ENCODE peak calls at places on chromosomes 13 and 19, in ten cellular contexts. One of them, this sample, is unnamed. For H3K4me1, the result is how much of the 10 kb centered on the place peaks cover.

GRCh38 chr13:83752141-83752540 is 130.1 kb downstream of the SLITRK1 start:
- DNase-seq in ascending aorta: no peak
- DNase-seq in mucosa of descending colon: no peak
- DNase-seq in colonic mucosa: no peak
- DNase-seq in heart right ventricle: no peak
- DNase-seq in endothelial cell of umbilical vein: no peak
- DNase-seq in esophagus squamous epithelium: no peak
- DNase-seq in breast epithelium: no peak
- DNase-seq in transverse colon: no peak
- DNase-seq in HCT116: no peak
- DNase-seq in this sample: no peak

GRCh38 chr19:16274466-16274865 is 50.2 kb upstream of the KLF2 start:
- DNase-seq in heart right ventricle: no peak
- DNase-seq in endothelial cell of umbilical vein: no peak
- DNase-seq in HCT116: no peak
- DNase-seq in ascending aorta: no peak
- DNase-seq in colonic mucosa: no peak
- DNase-seq in mucosa of descending colon: no peak
- DNase-seq in esophagus squamous epithelium: no peak
- DNase-seq in breast epithelium: no peak
- DNase-seq in transverse colon: no peak
- DNase-seq in this sample: no peak

GRCh38 chr13:31818236-31818635 is 78.9 kb downstream of the RXFP2 start:
- DNase-seq in esophagus squamous epithelium: no peak
- DNase-seq in HCT116: no peak
- DNase-seq in ascending aorta: no peak
- DNase-seq in mucosa of descending colon: no peak
- DNase-seq in endothelial cell of umbilical vein: no peak
- DNase-seq in breast epithelium: no peak
- DNase-seq in heart right ventricle: no peak
- DNase-seq in transverse colon: no peak
- DNase-seq in colonic mucosa: no peak
- DNase-seq in this sample: no peak

GRCh38 chr19:47901370-47901769 is 15.3 kb upstream of the SULT2A1 start:
- DNase-seq in colonic mucosa: no peak
- DNase-seq in mucosa of descending colon: no peak
- DNase-seq in esophagus squamous epithelium: no peak
- DNase-seq in endothelial cell of umbilical vein: no peak
- DNase-seq in ascending aorta: no peak
- DNase-seq in transverse colon: no peak
- DNase-seq in HCT116: no peak
- DNase-seq in heart right ventricle: no peak
- DNase-seq in breast epithelium: no peak
- DNase-seq in this sample: no peak

GRCh38 chr13:88068975-88069374 is 397.8 kb downstream of the SLITRK5 start:
- DNase-seq in endothelial cell of umbilical vein: no peak
- DNase-seq in HCT116: no peak
- DNase-seq in breast epithelium: no peak
- DNase-seq in colonic mucosa: no peak
- DNase-seq in transverse colon: no peak
- DNase-seq in mucosa of descending colon: no peak
- DNase-seq in heart right ventricle: no peak
- DNase-seq in ascending aorta: no peak
- DNase-seq in esophagus squamous epithelium: no peak
- DNase-seq in this sample: no peak

GRCh38 chr13:20616059-20616797 is 49.3 kb downstream of the IFT88 start:
- DNase-seq in esophagus squamous epithelium: no peak
- DNase-seq in ascending aorta: no peak
- DNase-seq in colonic mucosa: no peak
- DNase-seq in transverse colon: no peak
- DNase-seq in heart right ventricle: no peak
- DNase-seq in breast epithelium: no peak
- DNase-seq in HCT116: no peak
- DNase-seq in mucosa of descending colon: no peak
- DNase-seq in endothelial cell of umbilical vein: peak
- DNase-seq in this sample: no peak

GRCh38 chr19:49336482-49337266 is 1.5 kb downstream of the CD37 start:
- DNase-seq in transverse colon: no peak
- DNase-seq in breast epithelium: peak
- DNase-seq in colonic mucosa: no peak
- DNase-seq in HCT116: no peak
- DNase-seq in endothelial cell of umbilical vein: no peak
- DNase-seq in mucosa of descending colon: no peak
- DNase-seq in heart right ventricle: no peak
- DNase-seq in ascending aorta: peak
- DNase-seq in esophagus squamous epithelium: no peak
- DNase-seq in this sample: no peak

GRCh38 chr19:51318687-51319675 is 7.5 kb downstream of the IGLON5 start:
- DNase-seq in breast epithelium: no peak
- DNase-seq in esophagus squamous epithelium: no peak
- DNase-seq in colonic mucosa: no peak
- DNase-seq in mucosa of descending colon: no peak
- DNase-seq in endothelial cell of umbilical vein: no peak
- DNase-seq in transverse colon: no peak
- DNase-seq in ascending aorta: no peak
- DNase-seq in heart right ventricle: no peak
- DNase-seq in HCT116: no peak
- DNase-seq in this sample: no peak

GRCh38 chr19:53909471-53910169 is 542 bp downstream of the CACNG7 start:
- DNase-seq in colonic mucosa: no peak
- DNase-seq in mucosa of descending colon: peak
- DNase-seq in breast epithelium: no peak
- DNase-seq in ascending aorta: no peak
- DNase-seq in heart right ventricle: no peak
- DNase-seq in transverse colon: no peak
- DNase-seq in esophagus squamous epithelium: no peak
- DNase-seq in endothelial cell of umbilical vein: no peak
- DNase-seq in HCT116: no peak
- DNase-seq in this sample: no peak

GRCh38 chr19:53910170-53910518 is 1.1 kb downstream of the CACNG7 start:
- DNase-seq in breast epithelium: no peak
- DNase-seq in HCT116: no peak
- DNase-seq in ascending aorta: no peak
- DNase-seq in transverse colon: no peak
- DNase-seq in colonic mucosa: no peak
- DNase-seq in heart right ventricle: no peak
- DNase-seq in esophagus squamous epithelium: no peak
- DNase-seq in endothelial cell of umbilical vein: no peak
- DNase-seq in mucosa of descending colon: peak
- DNase-seq in this sample: no peak

GRCh38 chr19:53915000-53915399 is 5.9 kb downstream of the CACNG7 start:
- DNase-seq in transverse colon: no peak
- DNase-seq in heart right ventricle: no peak
- DNase-seq in HCT116: no peak
- DNase-seq in colonic mucosa: no peak
- DNase-seq in breast epithelium: no peak
- DNase-seq in mucosa of descending colon: peak
- DNase-seq in esophagus squamous epithelium: no peak
- DNase-seq in ascending aorta: no peak
- DNase-seq in endothelial cell of umbilical vein: no peak
- DNase-seq in this sample: no peak

GRCh38 chr19:53916004-53916403 is 6.9 kb downstream of the CACNG7 start:
- DNase-seq in colonic mucosa: no peak
- DNase-seq in breast epithelium: no peak
- DNase-seq in ascending aorta: no peak
- DNase-seq in heart right ventricle: no peak
- DNase-seq in HCT116: no peak
- DNase-seq in mucosa of descending colon: no peak
- DNase-seq in esophagus squamous epithelium: no peak
- DNase-seq in endothelial cell of umbilical vein: no peak
- DNase-seq in transverse colon: no peak
- DNase-seq in this sample: no peak

DNA sequence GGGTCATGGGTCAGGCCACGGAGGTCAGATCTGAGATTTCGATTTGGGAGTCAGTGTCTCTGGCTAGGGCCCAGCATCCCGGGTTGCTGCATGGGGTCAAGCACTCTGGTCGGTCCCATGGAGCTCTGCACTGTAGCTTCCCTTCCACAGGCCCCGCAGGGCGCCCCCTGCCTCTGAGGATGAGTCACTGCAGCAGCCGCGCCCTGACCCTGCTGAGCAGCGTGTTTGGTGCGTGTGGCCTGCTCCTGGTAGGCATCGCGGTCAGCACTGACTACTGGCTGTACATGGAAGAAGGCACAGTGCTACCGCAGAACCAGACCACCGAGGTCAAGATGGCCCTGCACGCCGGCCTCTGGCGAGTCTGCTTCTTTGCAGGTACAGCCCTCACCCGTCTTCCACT is 3.6 kb downstream of the CACNG7 start:
- DNase-seq in transverse colon: no peak
- DNase-seq in heart right ventricle: no peak
- DNase-seq in colonic mucosa: no peak
- DNase-seq in mucosa of descending colon: peak
- DNase-seq in esophagus squamous epithelium: no peak
- DNase-seq in breast epithelium: no peak
- DNase-seq in HCT116: no peak
- DNase-seq in ascending aorta: no peak
- DNase-seq in endothelial cell of umbilical vein: no peak
- DNase-seq in this sample: no peak
- TF ChIP-seq CTCF in transverse colon: no peak
- TF ChIP-seq CTCF in heart right ventricle: no peak
- TF ChIP-seq CTCF in colonic mucosa: peak
- TF ChIP-seq CTCF in mucosa of descending colon: no peak
- TF ChIP-seq CTCF in esophagus squamous epithelium: no peak
- TF ChIP-seq CTCF in breast epithelium: no peak
- TF ChIP-seq CTCF in HCT116: peak
- TF ChIP-seq CTCF in ascending aorta: no peak
- TF ChIP-seq CTCF in endothelial cell of umbilical vein: peak
- TF ChIP-seq CTCF in this sample: no peak

GRCh38 chr19:40499320-40499719 is 32.5 kb downstream of the SPTBN4 start:
- DNase-seq in endothelial cell of umbilical vein: no peak
- DNase-seq in esophagus squamous epithelium: no peak
- DNase-seq in colonic mucosa: no peak
- DNase-seq in heart right ventricle: no peak
- DNase-seq in transverse colon: no peak
- DNase-seq in HCT116: no peak
- DNase-seq in ascending aorta: no peak
- DNase-seq in mucosa of descending colon: no peak
- DNase-seq in breast epithelium: no peak
- DNase-seq in this sample: no peak

GRCh38 chr19:40494191-40494838 is 27.5 kb downstream of the SPTBN4 start:
- DNase-seq in esophagus squamous epithelium: no peak
- DNase-seq in transverse colon: no peak
- DNase-seq in breast epithelium: no peak
- DNase-seq in endothelial cell of umbilical vein: no peak
- DNase-seq in colonic mucosa: no peak
- DNase-seq in mucosa of descending colon: no peak
- DNase-seq in HCT116: no peak
- DNase-seq in ascending aorta: no peak
- DNase-seq in heart right ventricle: no peak
- DNase-seq in this sample: no peak

GRCh38 chr19:40493778-40494177 is 27.0 kb downstream of the SPTBN4 start:
- DNase-seq in colonic mucosa: no peak
- DNase-seq in HCT116: no peak
- DNase-seq in transverse colon: no peak
- DNase-seq in mucosa of descending colon: no peak
- DNase-seq in heart right ventricle: no peak
- DNase-seq in esophagus squamous epithelium: no peak
- DNase-seq in breast epithelium: no peak
- DNase-seq in endothelial cell of umbilical vein: no peak
- DNase-seq in ascending aorta: no peak
- DNase-seq in this sample: no peak

GRCh38 chr19:40501599-40501998 is 34.8 kb downstream of the SPTBN4 start:
- DNase-seq in heart right ventricle: no peak
- DNase-seq in transverse colon: no peak
- DNase-seq in breast epithelium: no peak
- DNase-seq in esophagus squamous epithelium: no peak
- DNase-seq in ascending aorta: no peak
- DNase-seq in endothelial cell of umbilical vein: no peak
- DNase-seq in HCT116: no peak
- DNase-seq in mucosa of descending colon: no peak
- DNase-seq in colonic mucosa: no peak
- DNase-seq in this sample: no peak

GRCh38 chr19:40497214-40497613 is 30.4 kb downstream of the SPTBN4 start:
- DNase-seq in endothelial cell of umbilical vein: no peak
- DNase-seq in transverse colon: no peak
- DNase-seq in HCT116: no peak
- DNase-seq in breast epithelium: no peak
- DNase-seq in esophagus squamous epithelium: no peak
- DNase-seq in ascending aorta: no peak
- DNase-seq in colonic mucosa: no peak
- DNase-seq in mucosa of descending colon: no peak
- DNase-seq in heart right ventricle: no peak
- DNase-seq in this sample: no peak
- H3K4me1 ChIP-seq in endothelial cell of umbilical vein: under half
- H3K4me1 ChIP-seq in transverse colon: under half
- H3K4me1 ChIP-seq in HCT116: under half
- H3K4me1 ChIP-seq in breast epithelium: under half
- H3K4me1 ChIP-seq in esophagus squamous epithelium: under half
- H3K4me1 ChIP-seq in ascending aorta: under half
- H3K4me1 ChIP-seq in colonic mucosa: under half
- H3K4me1 ChIP-seq in mucosa of descending colon: under half
- H3K4me1 ChIP-seq in heart right ventricle: under half
- H3K4me1 ChIP-seq in this sample: under half

GRCh38 chr13:41917641-41918040 is 43.3 kb downstream of the VWA8 start:
- DNase-seq in ascending aorta: no peak
- DNase-seq in mucosa of descending colon: no peak
- DNase-seq in heart right ventricle: no peak
- DNase-seq in endothelial cell of umbilical vein: peak
- DNase-seq in transverse colon: no peak
- DNase-seq in colonic mucosa: no peak
- DNase-seq in esophagus squamous epithelium: no peak
- DNase-seq in breast epithelium: no peak
- DNase-seq in HCT116: no peak
- DNase-seq in this sample: no peak

GRCh38 chr13:41916173-41916954 is 44.5 kb downstream of the VWA8 start:
- DNase-seq in colonic mucosa: no peak
- DNase-seq in heart right ventricle: no peak
- DNase-seq in HCT116: no peak
- DNase-seq in mucosa of descending colon: no peak
- DNase-seq in breast epithelium: no peak
- DNase-seq in transverse colon: no peak
- DNase-seq in ascending aorta: no peak
- DNase-seq in esophagus squamous epithelium: no peak
- DNase-seq in endothelial cell of umbilical vein: peak
- DNase-seq in this sample: no peak

GRCh38 chr13:41915096-41915495 is 45.8 kb downstream of the VWA8 start:
- DNase-seq in ascending aorta: no peak
- DNase-seq in endothelial cell of umbilical vein: no peak
- DNase-seq in transverse colon: no peak
- DNase-seq in mucosa of descending colon: no peak
- DNase-seq in colonic mucosa: no peak
- DNase-seq in HCT116: no peak
- DNase-seq in heart right ventricle: no peak
- DNase-seq in esophagus squamous epithelium: no peak
- DNase-seq in breast epithelium: no peak
- DNase-seq in this sample: no peak

GRCh38 chr13:41919031-41919740 is 41.7 kb downstream of the VWA8 start:
- DNase-seq in esophagus squamous epithelium: no peak
- DNase-seq in heart right ventricle: peak
- DNase-seq in breast epithelium: no peak
- DNase-seq in mucosa of descending colon: no peak
- DNase-seq in transverse colon: no peak
- DNase-seq in endothelial cell of umbilical vein: no peak
- DNase-seq in ascending aorta: no peak
- DNase-seq in HCT116: no peak
- DNase-seq in colonic mucosa: no peak
- DNase-seq in this sample: no peak

GRCh38 chr13:41914552-41914951 is 46.4 kb downstream of the VWA8 start:
- DNase-seq in transverse colon: no peak
- DNase-seq in esophagus squamous epithelium: no peak
- DNase-seq in colonic mucosa: no peak
- DNase-seq in ascending aorta: no peak
- DNase-seq in mucosa of descending colon: no peak
- DNase-seq in breast epithelium: no peak
- DNase-seq in HCT116: no peak
- DNase-seq in endothelial cell of umbilical vein: no peak
- DNase-seq in heart right ventricle: no peak
- DNase-seq in this sample: no peak
- TF ChIP-seq CTCF in transverse colon: no peak
- TF ChIP-seq CTCF in esophagus squamous epithelium: no peak
- TF ChIP-seq CTCF in colonic mucosa: no peak
- TF ChIP-seq CTCF in ascending aorta: no peak
- TF ChIP-seq CTCF in mucosa of descending colon: no peak
- TF ChIP-seq CTCF in breast epithelium: no peak
- TF ChIP-seq CTCF in HCT116: no peak
- TF ChIP-seq CTCF in endothelial cell of umbilical vein: no peak
- TF ChIP-seq CTCF in heart right ventricle: no peak
- TF ChIP-seq CTCF in this sample: no peak

GRCh38 chr13:110124201-110124600 is 182.8 kb downstream of the COL4A1 start:
- DNase-seq in ascending aorta: no peak
- DNase-seq in colonic mucosa: no peak
- DNase-seq in transverse colon: no peak
- DNase-seq in mucosa of descending colon: no peak
- DNase-seq in esophagus squamous epithelium: no peak
- DNase-seq in HCT116: no peak
- DNase-seq in breast epithelium: no peak
- DNase-seq in endothelial cell of umbilical vein: no peak
- DNase-seq in heart right ventricle: no peak
- DNase-seq in this sample: no peak
- H3K4me1 ChIP-seq in ascending aorta: under half
- H3K4me1 ChIP-seq in colonic mucosa: under half
- H3K4me1 ChIP-seq in transverse colon: under half
- H3K4me1 ChIP-seq in mucosa of descending colon: under half
- H3K4me1 ChIP-seq in esophagus squamous epithelium: under half
- H3K4me1 ChIP-seq in HCT116: under half
- H3K4me1 ChIP-seq in breast epithelium: under half
- H3K4me1 ChIP-seq in endothelial cell of umbilical vein: under half
- H3K4me1 ChIP-seq in heart right ventricle: under half
- H3K4me1 ChIP-seq in this sample: under half